ENCODE peak calls at places on chromosomes 4 and X, in five cellular contexts. M is transverse colon, O is psoas muscle, U is astrocyte of the spinal cord, Y is fibroblast of mammary gland. S is an unnamed sample.

GRCh38 chr4:104138154-104138553 is 356.5 kb downstream of the CXXC4 start:
- DNase-seq in M (no peak), O (no peak), U (no peak), Y (no peak), S (no peak)

GRCh38 chr4:160026720-160027119 is 923.8 kb downstream of the RAPGEF2 start:
- DNase-seq in M (no peak), O (no peak), U (peak; percentile 55), Y (peak; percentile 1), S (no peak)

GRCh38 chr4:98976716-98977115 is 18.8 kb upstream of the METAP1 start:
- DNase-seq in M (no peak), O (no peak), U (peak; percentile 39), Y (peak; percentile 5), S (no peak)

GRCh38 chr4:140607852-140608251 is 39.1 kb upstream of the UCP1 start:
- DNase-seq in M (no peak), O (no peak), U (no peak), Y (no peak), S (no peak)

GRCh38 chr4:113781439-113782040 is 20.0 kb upstream of the CAMK2D start:
- DNase-seq in M (no peak), O (no peak), U (peak; percentile 63), Y (peak; percentile 66), S (no peak)

GRCh38 chr4:153001626-153002025 is 65.5 kb downstream of the FHDC1 start:
- DNase-seq in M (no peak), O (no peak), U (no peak), Y (no peak), S (peak; percentile 57)

GRCh38 chrX:47129879-47130358 is 14.6 kb downstream of the NDUFB11 start:
- DNase-seq in M (no peak), O (no peak), U (peak; percentile 3), Y (peak; percentile 16), S (no peak)

GRCh38 chr4:5746829-5747745 is 36.1 kb downstream of the EVC start:
- DNase-seq in M (no peak), O (no peak), U (peak; percentile 43), Y (peak; percentile 86), S (no peak)

GRCh38 chr4:102524691-102525090 is 23.5 kb downstream of the NFKB1 start:
- DNase-seq in M (no peak), O (no peak), U (no peak), Y (no peak), S (no peak)

GRCh38 chr4:84379881-84380618 is 119.0 kb downstream of the NKX6-1 start:
- DNase-seq in M (no peak), O (no peak), U (peak; percentile 49), Y (peak; percentile 90), S (no peak)

GRCh38 chr4:85318415-85318814 is 156.5 kb upstream of the ARHGAP24 start:
- DNase-seq in M (no peak), O (no peak), U (no peak), Y (no peak), S (no peak)

GRCh38 chrX:115251458-115252233 is 17.8 kb upstream of the LRCH2 start:
- DNase-seq in M (no peak), O (no peak), U (no peak), Y (no peak), S (no peak)

GRCh38 chr4:77025643-77026321 is 50.0 kb downstream of the CCNI start:
- DNase-seq in M (no peak), O (no peak), U (no peak), Y (peak; percentile 68), S (no peak)

GRCh38 chrX:136255543-136255942 is 4.3 kb upstream of the MAP7D3 start:
- DNase-seq in M (no peak), O (no peak), U (no peak), Y (no peak), S (no peak)

GRCh38 chr4:126414741-126415140 is 1100.0 kb downstream of the FAT4 start:
- DNase-seq in M (no peak), O (no peak), U (no peak), Y (no peak), S (no peak)

GRCh38 chrX:116281106-116281505 is 110.6 kb downstream of the AGTR2 start:
- DNase-seq in M (peak; percentile 17), O (no peak), U (no peak), Y (no peak), S (no peak)

GRCh38 chr4:15754323-15754722 is 23.8 kb upstream of the CD38 start:
- DNase-seq in M (no peak), O (no peak), U (peak; percentile 58), Y (no peak), S (no peak)

GRCh38 chr4:53459548-53459947 is 82.1 kb downstream of the FIP1L1 start:
- DNase-seq in M (no peak), O (no peak), U (peak; percentile 53), Y (peak; percentile 22), S (no peak)

GRCh38 chr4:18756661-18757060 is 735.1 kb upstream of the LCORL start:
- DNase-seq in M (no peak), O (no peak), U (no peak), Y (no peak), S (no peak)

GRCh38 chr4:26402458-26402857 is 81.6 kb downstream of the RBPJ start:
- DNase-seq in M (no peak), O (no peak), U (no peak), Y (no peak), S (no peak)

GRCh38 chr4:144594471-144594986 is 51.4 kb upstream of the HHIP start:
- DNase-seq in M (no peak), O (no peak), U (no peak), Y (peak; percentile 23), S (no peak)

GRCh38 chr4:41438564-41438963 is 99.4 kb upstream of the LIMCH1 start:
- DNase-seq in M (no peak), O (no peak), U (no peak), Y (no peak), S (no peak)

GRCh38 chr4:126611900-126612299 is 1020.9 kb upstream of the INTU start:
- DNase-seq in M (no peak), O (no peak), U (no peak), Y (peak; percentile 87), S (no peak)

GRCh38 chrX:148871422-148872152 is 371.2 kb downstream of the AFF2 start:
- DNase-seq in M (no peak), O (no peak), U (peak; percentile 87), Y (peak; percentile 71), S (no peak)

GRCh38 chr4:76622126-76622525 is 187.1 kb downstream of the SHROOM3 start:
- DNase-seq in M (peak; percentile 27), O (no peak), U (no peak), Y (no peak), S (no peak)

GRCh38 chrX:129651756-129652564 is 2.8 kb downstream of the APLN start:
- DNase-seq in M (no peak), O (no peak), U (no peak), Y (no peak), S (no peak)

GRCh38 chrX:132967049-132967448 is 8.6 kb upstream of the HS6ST2 start:
- DNase-seq in M (no peak), O (no peak), U (no peak), Y (no peak), S (no peak)

GRCh38 chrX:22109442-22109841 is 77.3 kb downstream of the PHEX start:
- DNase-seq in M (no peak), O (no peak), U (peak; percentile 20), Y (peak; percentile 56), S (no peak)

GRCh38 chr4:15318621-15319348 is 109.0 kb upstream of the C1QTNF7 start:
- DNase-seq in M (no peak), O (no peak), U (no peak), Y (no peak), S (no peak)

GRCh38 chr4:145507636-145508035 is 26.0 kb downstream of the SMAD1 start:
- DNase-seq in M (no peak), O (no peak), U (peak; percentile 30), Y (peak; percentile 11), S (no peak)

GRCh38 chr4:126899382-126899801 is 733.4 kb upstream of the INTU start:
- DNase-seq in M (no peak), O (no peak), U (peak; percentile 94), Y (peak; percentile 81), S (no peak)

DNA sequence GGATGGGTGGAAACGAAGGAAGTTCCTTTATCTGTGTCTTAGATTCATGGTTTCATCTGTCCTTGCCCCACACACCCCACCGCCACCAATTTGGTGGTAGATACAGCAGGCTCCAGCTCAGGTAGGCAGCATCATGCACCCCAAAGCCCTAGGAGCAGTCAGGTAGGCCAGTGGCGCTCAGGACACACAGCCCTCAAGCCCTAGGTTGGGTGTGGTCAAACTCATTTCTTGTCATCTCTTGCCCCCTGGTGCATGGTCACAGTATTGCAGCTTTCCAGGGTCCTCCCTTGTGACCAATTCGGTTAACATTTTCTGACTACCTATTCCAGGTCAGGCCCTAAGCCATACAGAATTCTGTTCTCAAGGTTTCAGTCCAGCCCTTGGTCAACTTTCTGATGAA is 14.5 kb upstream of the PRRG3 start:
- DNase-seq in M (peak; percentile 57), O (no peak), U (peak; percentile 3), Y (peak; percentile 43), S (no peak)
- TF ChIP-seq CTCF in M (peak; percentile 46), O (peak; percentile 61), U (peak; percentile 46), Y (peak; percentile 58), S (peak; percentile 65)

GRCh38 chrX:112662559-112663427 is 16.9 kb downstream of the LHFPL1 start:
- DNase-seq in M (no peak), O (no peak), U (no peak), Y (no peak), S (no peak)
- H3K4me3 ChIP-seq in M (no peak overlapping the region), O (peak overlapping the region; percentile 27), U (no peak overlapping the region), Y (no peak overlapping the region), S (no peak overlapping the region)

DNA sequence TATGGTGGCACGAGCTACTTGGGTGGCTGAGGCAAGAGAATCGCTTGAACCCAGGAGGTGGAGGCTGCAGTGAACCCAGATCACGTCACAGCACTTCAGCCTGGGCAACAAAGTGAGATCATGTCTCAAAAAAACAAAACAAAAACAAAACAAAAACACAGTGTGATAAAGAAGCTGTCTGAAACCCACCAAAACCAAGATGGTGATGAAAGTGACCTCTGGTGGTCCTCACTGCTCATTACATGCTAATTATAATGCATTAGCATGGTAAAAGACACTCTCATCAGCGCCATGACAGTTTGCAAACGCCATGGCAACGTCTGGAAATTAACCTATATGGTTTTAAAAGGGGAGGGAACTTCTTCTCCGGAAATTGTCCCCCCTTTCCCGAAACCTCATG is 29.4 kb upstream of the OPHN1 start:
- DNase-seq in M (no peak), O (no peak), U (peak; percentile 38), Y (peak; percentile 62), S (peak; percentile 15)
- TF ChIP-seq CTCF in M (peak; percentile 31), O (peak; percentile 59), U (peak; percentile 42), Y (peak; percentile 55), S (peak; percentile 54)

GRCh38 chrX:154437398-154437752 is 421 bp downstream of the GDI1 start:
- DNase-seq in M (no peak), O (no peak), U (no peak), Y (no peak), S (no peak)

GRCh38 chrX:154434394-154435168 is 2.4 kb upstream of the GDI1 start:
- DNase-seq in M (no peak), O (no peak), U (no peak), Y (no peak), S (no peak)

GRCh38 chrX:154436597-154437397 is at the start of gene GDI1:
- DNase-seq in M (peak; percentile 36), O (peak; percentile 84), U (peak; percentile 49), Y (peak; percentile 15), S (no peak)

GRCh38 chrX:154435171-154435733 is 1.7 kb upstream of the GDI1 start:
- DNase-seq in M (no peak), O (no peak), U (no peak), Y (no peak), S (no peak)

DNA sequence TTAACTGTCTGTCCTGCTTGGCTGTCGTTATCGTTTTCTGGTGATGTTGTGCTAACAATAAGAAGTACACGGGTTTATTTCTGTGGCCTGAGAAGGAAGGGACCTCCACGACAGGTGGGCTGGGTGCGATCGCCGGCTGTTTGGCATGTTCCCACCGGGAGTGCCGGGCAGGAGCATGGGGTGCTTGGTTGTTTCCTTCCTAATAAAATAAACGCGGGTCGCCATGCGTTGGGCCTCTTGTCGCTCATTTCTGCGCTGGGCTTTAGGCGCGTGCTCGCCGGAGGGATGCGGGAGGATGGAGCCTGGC is 711 bp upstream of the GDI1 start:
- DNase-seq in M (no peak), O (no peak), U (no peak), Y (no peak), S (no peak)
- H3K4me3 ChIP-seq in M (peak overlapping the region; percentile 39), O (peak overlapping the region; percentile 52), U (peak overlapping the region; percentile 13), Y (peak overlapping the region; percentile 29), S (peak overlapping the region; percentile 80)

S was measured in dorsolateral prefrontal cortex.